ENCODE peak calls at places on chromosomes 7 and 10, in seven cellular contexts. U, I, C, Q, T, G and Y are unnamed samples.

GRCh38 chr7:44368455-44368854 is 43.1 kb upstream of the CAMK2B start:
- DNase-seq in Q (no peak), G (no peak), I (no peak), U (no peak), C (no peak), T (no peak), Y (no peak)

GRCh38 chr10:20634841-20635240 is 262.3 kb downstream of the NEBL start:
- DNase-seq in U (no peak), G (no peak), Q (no peak), I (no peak), C (no peak), T (no peak), Y (no peak)

GRCh38 chr10:35377050-35377723 is 40.9 kb downstream of the CCNY start:
- DNase-seq in T (no peak), Q (no peak), G (no peak), U (no peak), C (no peak), I (no peak), Y (no peak)

GRCh38 chr7:30348083-30348560 is 63.7 kb downstream of the ZNRF2 start:
- DNase-seq in U (peak; percentile 70), Q (peak; percentile 83), C (peak; percentile 58), G (no peak), T (no peak), I (peak; percentile 70), Y (peak; percentile 75)

GRCh38 chr7:153276394-153276793 is 516.8 kb downstream of the ACTR3B start:
- DNase-seq in I (no peak), Q (no peak), U (no peak), C (no peak), G (no peak), T (no peak), Y (no peak)

GRCh38 chr10:69065406-69066361 is 22.2 kb upstream of the SRGN start:
- DNase-seq in T (no peak), G (peak; percentile 51), C (no peak), Q (peak; percentile 55), I (peak; percentile 38), U (peak; percentile 58), Y (no peak)

GRCh38 chr7:74070619-74070920 is 13.0 kb upstream of the LIMK1 start:
- DNase-seq in G (no peak), T (no peak), Q (peak; percentile 17), C (no peak), I (no peak), U (peak; percentile 3), Y (no peak)

GRCh38 chr10:47019546-47019945 is 108.3 kb downstream of the PTPN20 start:
- DNase-seq in I (peak; percentile 11), C (no peak), Q (no peak), T (no peak), U (peak; percentile 3), G (no peak), Y (no peak)

GRCh38 chr10:116110736-116111135 is 162.3 kb downstream of the GFRA1 start:
- DNase-seq in T (no peak), C (no peak), U (no peak), Q (no peak), G (no peak), I (no peak), Y (no peak)

GRCh38 chr10:30386801-30387588 is 37.9 kb upstream of the MTPAP start:
- DNase-seq in Q (no peak), I (no peak), C (no peak), G (no peak), U (no peak), T (no peak), Y (no peak)

GRCh38 chr7:100065452-100066186 is 15.9 kb downstream of the ZNF3 start:
- DNase-seq in T (no peak), C (no peak), I (no peak), Q (peak; percentile 87), G (no peak), U (peak; percentile 58), Y (no peak)

GRCh38 chr7:123154231-123154860 is 45.4 kb downstream of the SLC13A1 start:
- DNase-seq in I (peak; percentile 61), G (peak; percentile 29), T (no peak), U (peak; percentile 49), C (peak; percentile 58), Q (peak; percentile 27), Y (peak; percentile 90)

GRCh38 chr10:11875499-11876281 is 52.5 kb downstream of the PROSER2 start:
- DNase-seq in U (peak; percentile 93), I (no peak), Q (peak; percentile 91), C (no peak), T (no peak), G (peak; percentile 81), Y (peak; percentile 88)

GRCh38 chr7:112556633-112557032 is 75.8 kb downstream of the LSMEM1 start:
- DNase-seq in I (peak; percentile 29), U (no peak), G (no peak), C (peak; percentile 24), Q (peak; percentile 47), T (no peak), Y (no peak)

GRCh38 chr10:71868192-71868697 is 17.2 kb upstream of the PSAP start:
- DNase-seq in U (peak; percentile 66), Q (peak; percentile 92), C (peak; percentile 39), I (no peak), T (no peak), G (peak; percentile 72), Y (no peak)

GRCh38 chr7:150357277-150357676 is 11.3 kb upstream of the REPIN1 start:
- DNase-seq in I (peak; percentile 85), T (no peak), C (no peak), G (no peak), Q (peak; percentile 16), U (no peak), Y (no peak)

GRCh38 chr7:133645870-133646492 is 393.1 kb downstream of the EXOC4 start:
- DNase-seq in I (no peak), C (no peak), U (no peak), T (no peak), Q (peak; percentile 29), G (no peak), Y (no peak)

GRCh38 chr10:44281089-44281613 is 103.7 kb downstream of the CXCL12 start:
- DNase-seq in G (peak; percentile 79), C (no peak), U (peak; percentile 38), Q (no peak), I (no peak), T (no peak), Y (no peak)